ENCODE peak calls at places on chromosomes 7 and 10, in four cellular contexts. Z is Peyer's patch, T is NCI-H460, V is hypothalamus. H is an unnamed sample.

GRCh38 chr7:26409636-26410035 is 118.0 kb downstream of the SNX10 start:
- DNase-seq in Z (no peak), T (no peak), V (no peak), H (no peak)

GRCh38 chr7:143305423-143306070 is 10.4 kb upstream of the CLCN1 start:
- DNase-seq in Z (peak), T (peak), V (peak), H (peak)

GRCh38 chr7:71613316-71613715 is 481.4 kb downstream of the GALNT17 start:
- DNase-seq in Z (no peak), T (no peak), V (no peak), H (no peak)

GRCh38 chr10:3496138-3496537 is 288.9 kb downstream of the KLF6 start:
- DNase-seq in Z (no peak), T (no peak), V (no peak), H (no peak)

GRCh38 chr7:64498270-64498669 is 64.6 kb downstream of the ZNF680 start:
- DNase-seq in Z (no peak), T (no peak), V (no peak), H (no peak)

GRCh38 chr10:6542999-6543430 is 37.1 kb downstream of the PRKCQ start:
- DNase-seq in Z (peak), T (no peak), V (no peak), H (no peak)

GRCh38 chr7:79923953-79924352 is 210.7 kb upstream of the GNAI1 start:
- DNase-seq in Z (no peak), T (no peak), V (no peak), H (no peak)

GRCh38 chr7:55085511-55086412 is 66.9 kb downstream of the EGFR start:
- DNase-seq in Z (no peak), T (no peak), V (no peak), H (no peak)

GRCh38 chr10:76397957-76398665 is 966.7 kb downstream of the LRMDA start:
- DNase-seq in Z (no peak), T (no peak), V (no peak), H (no peak)

GRCh38 chr7:77687747-77688144 is 8.5 kb upstream of the RSBN1L start:
- DNase-seq in Z (no peak), T (no peak), V (no peak), H (no peak)

GRCh38 chr7:26399309-26399610 is 107.6 kb downstream of the SNX10 start:
- DNase-seq in Z (no peak), T (no peak), V (peak), H (peak)

GRCh38 chr10:70255329-70256299 is 22.4 kb upstream of the PPA1 start:
- DNase-seq in Z (no peak), T (no peak), V (peak), H (peak)

GRCh38 chr10:103648951-103649532 is 155.5 kb downstream of the NEURL1 start:
- DNase-seq in Z (no peak), T (no peak), V (no peak), H (no peak)